ENCODE peak calls at places on chromosomes 1 and 21, in nine cellular contexts. P, A, J, I, S, Q, X, V and W are unnamed samples.

GRCh38 chr1:7667625-7668218 is 103.4 kb upstream of the VAMP3 start:
- DNase-seq in J (peak), Q (peak), V (peak), S (peak), X (peak), P (peak), A (peak), I (peak), W (peak)

GRCh38 chr1:47241114-47242113 is 9.4 kb upstream of the TAL1 start:
- DNase-seq in Q (no peak), P (no peak), A (no peak), S (no peak), J (no peak), V (no peak), X (no peak), I (peak), W (no peak)

GRCh38 chr1:24641646-24642151 is 1.4 kb upstream of the SRRM1 start:
- DNase-seq in Q (peak), X (peak), P (peak), V (peak), S (peak), A (peak), J (peak), I (peak), W (no peak)

GRCh38 chr21:31293986-31294385 is 50.1 kb downstream of the TIAM1 start:
- DNase-seq in A (no peak), P (peak), Q (no peak), I (peak), S (no peak), X (no peak), J (no peak), V (no peak), W (peak)

GRCh38 chr1:41495171-41495948 is 10.9 kb upstream of the EDN2 start:
- DNase-seq in P (peak), I (peak), X (peak), Q (no peak), S (peak), V (no peak), J (peak), A (no peak), W (no peak)

GRCh38 chr1:5990913-5991783 is 1.1 kb downstream of the NPHP4 start:
- DNase-seq in V (peak), J (peak), I (peak), Q (peak), P (peak), X (peak), A (peak), S (peak), W (peak)

GRCh38 chr21:41664881-41665765 is 101.7 kb downstream of the RIPK4 start:
- DNase-seq in X (peak), Q (no peak), P (peak), A (no peak), S (no peak), I (peak), J (no peak), V (peak), W (no peak)

GRCh38 chr1:247386695-247387094 is 29.3 kb upstream of the NLRP3 start:
- DNase-seq in J (no peak), I (peak), P (peak), A (no peak), Q (no peak), S (peak), V (no peak), X (no peak), W (peak)

GRCh38 chr1:101264699-101265098 is 27.9 kb downstream of the S1PR1 start:
- DNase-seq in J (no peak), I (no peak), A (no peak), V (no peak), S (peak), Q (peak), X (no peak), P (no peak), W (no peak)

GRCh38 chr1:160862151-160863061 is at the start of gene CD244:
- DNase-seq in P (no peak), J (peak), I (no peak), X (no peak), A (no peak), V (peak), S (peak), Q (no peak), W (peak)

GRCh38 chr1:36223373-36223995 is 759 bp upstream of the THRAP3 start:
- DNase-seq in X (no peak), I (peak), S (peak), V (no peak), P (peak), Q (peak), J (peak), A (peak), W (no peak)

GRCh38 chr1:115641762-115642167 is at the start of gene VANGL1:
- DNase-seq in I (peak), J (peak), X (peak), S (peak), Q (peak), A (no peak), P (peak), V (peak), W (peak)

GRCh38 chr1:30320581-30320890 is 402.8 kb downstream of the MATN1 start:
- DNase-seq in I (no peak), P (no peak), V (no peak), A (no peak), X (no peak), Q (no peak), J (peak), S (no peak), W (no peak)

GRCh38 chr1:165248969-165249571 is 107.4 kb downstream of the LMX1A start:
- DNase-seq in A (no peak), V (no peak), X (no peak), Q (no peak), J (peak), P (no peak), S (no peak), I (no peak), W (peak)

GRCh38 chr1:41623736-41624135 is 139.3 kb upstream of the EDN2 start:
- DNase-seq in A (no peak), J (peak), I (no peak), S (no peak), V (no peak), X (no peak), Q (no peak), P (no peak), W (no peak)

GRCh38 chr1:205373022-205373421 is 16.3 kb upstream of the KLHDC8A start:
- DNase-seq in A (no peak), Q (no peak), S (no peak), J (peak), I (no peak), P (peak), V (no peak), X (no peak), W (no peak)
- H3K4me3 ChIP-seq in A (no peak), Q (no peak), S (no peak), J (no peak), I (no peak), P (no peak), V (no peak), X (no peak), W (no peak)

GRCh38 chr1:205229399-205229861 is 1.7 kb downstream of the TMCC2 start:
- DNase-seq in I (peak), Q (peak), J (peak), S (peak), P (peak), V (no peak), X (peak), A (peak), W (peak)
- H3K4me3 ChIP-seq in I (no peak), Q (peak), J (peak), S (no peak), P (no peak), V (peak), X (no peak), A (peak), W (no peak)

GRCh38 chr1:43949663-43950062 is 2.9 kb downstream of the IPO13 start:
- DNase-seq in I (no peak), A (no peak), J (no peak), X (no peak), S (no peak), P (no peak), V (no peak), Q (no peak), W (no peak)
- H3K4me3 ChIP-seq in I (no peak), A (no peak), J (no peak), X (no peak), S (no peak), P (no peak), V (no peak), Q (no peak), W (no peak)

GRCh38 chr1:236746785-236747184 is 48.3 kb upstream of the MTR start:
- DNase-seq in P (no peak), A (no peak), V (peak), S (no peak), Q (no peak), I (no peak), X (no peak), J (no peak), W (no peak)
- H3K4me3 ChIP-seq in P (no peak), A (no peak), V (no peak), S (no peak), Q (no peak), I (no peak), X (no peak), J (no peak), W (no peak)

GRCh38 chr1:92398519-92398918 is 88.2 kb downstream of the GFI1 start:
- DNase-seq in V (no peak), P (no peak), A (no peak), I (no peak), X (no peak), Q (no peak), J (no peak), S (peak), W (no peak)
- H3K4me3 ChIP-seq in V (no peak), P (no peak), A (no peak), I (no peak), X (no peak), Q (no peak), J (no peak), S (peak), W (no peak)

GRCh38 chr1:110004583-110004982 is 20.0 kb downstream of the AHCYL1 start:
- DNase-seq in V (no peak), I (no peak), X (no peak), Q (no peak), A (no peak), S (no peak), J (peak), P (no peak), W (no peak)
- H3K4me3 ChIP-seq in V (no peak), I (peak), X (no peak), Q (peak), A (no peak), S (peak), J (peak), P (peak), W (no peak)

GRCh38 chr1:241356187-241356518 is 852 bp downstream of the RGS7 start:
- DNase-seq in P (no peak), J (peak), S (no peak), Q (peak), V (no peak), X (peak), I (no peak), A (no peak), W (no peak)
- H3K4me3 ChIP-seq in P (peak), J (peak), S (no peak), Q (peak), V (peak), X (no peak), I (no peak), A (no peak), W (no peak)